ENCODE peak calls at places on chromosomes 5 and 9, in six cellular contexts. One of them, this sample, is unnamed.
A peak's percentile ranks its signal among the peaks of the same experiment; 100 is the strongest.

GRCh38 chr9:121261107-121261460 is 6.9 kb upstream of the GSN start:
- DNase-seq in H1: no peak
- DNase-seq in GM12891: no peak
- DNase-seq in GM12878: no peak
- DNase-seq in HepG2: no peak
- DNase-seq in K562: no peak
- DNase-seq in this sample: no peak

GRCh38 chr5:57176350-57176857 is 2.5 kb downstream of the GPBP1 start:
- DNase-seq in K562: no peak
- DNase-seq in GM12891: no peak
- DNase-seq in GM12878: no peak
- DNase-seq in HepG2: no peak
- DNase-seq in H1: no peak
- DNase-seq in this sample: no peak

GRCh38 chr5:56588636-56589485 is 226.5 kb upstream of the MAP3K1 start:
- DNase-seq in HepG2: no peak
- DNase-seq in GM12891: peak; percentile 65
- DNase-seq in GM12878: peak; percentile 78
- DNase-seq in K562: no peak
- DNase-seq in H1: peak; percentile 41
- DNase-seq in this sample: peak; percentile 50

GRCh38 chr9:6106576-6107339 is 91.3 kb upstream of the RANBP6 start:
- DNase-seq in H1: peak; percentile 48
- DNase-seq in K562: peak; percentile 57
- DNase-seq in GM12878: peak; percentile 41
- DNase-seq in GM12891: peak; percentile 25
- DNase-seq in HepG2: peak; percentile 25
- DNase-seq in this sample: no peak

GRCh38 chr9:79731483-79731882 is 159.7 kb downstream of the TLE4 start:
- DNase-seq in GM12878: peak; percentile 13
- DNase-seq in GM12891: no peak
- DNase-seq in H1: no peak
- DNase-seq in HepG2: no peak
- DNase-seq in K562: no peak
- DNase-seq in this sample: no peak

GRCh38 chr5:75367401-75367800 is 30.4 kb downstream of the HMGCR start:
- DNase-seq in K562: no peak
- DNase-seq in GM12891: no peak
- DNase-seq in HepG2: no peak
- DNase-seq in H1: no peak
- DNase-seq in GM12878: no peak
- DNase-seq in this sample: no peak

GRCh38 chr9:88938181-88938580 is 53.1 kb upstream of the S1PR3 start:
- DNase-seq in K562: no peak
- DNase-seq in H1: no peak
- DNase-seq in GM12878: no peak
- DNase-seq in HepG2: no peak
- DNase-seq in GM12891: no peak
- DNase-seq in this sample: no peak

GRCh38 chr9:98074119-98074990 is 17.8 kb downstream of the NANS start:
- DNase-seq in K562: peak; percentile 78
- DNase-seq in GM12878: no peak
- DNase-seq in HepG2: peak; percentile 36
- DNase-seq in H1: peak; percentile 94
- DNase-seq in GM12891: peak; percentile 60
- DNase-seq in this sample: peak; percentile 48

GRCh38 chr9:12819436-12820185 is 44.8 kb downstream of the LURAP1L start:
- DNase-seq in HepG2: peak; percentile 53
- DNase-seq in GM12878: no peak
- DNase-seq in K562: peak; percentile 18
- DNase-seq in GM12891: peak; percentile 14
- DNase-seq in H1: peak; percentile 55
- DNase-seq in this sample: no peak

GRCh38 chr5:152246401-152246800 is 158.7 kb downstream of the NMUR2 start:
- DNase-seq in GM12878: no peak
- DNase-seq in GM12891: no peak
- DNase-seq in HepG2: peak; percentile 12
- DNase-seq in K562: peak; percentile 12
- DNase-seq in H1: peak; percentile 78
- DNase-seq in this sample: no peak

GRCh38 chr5:93578813-93579560 is 2.0 kb downstream of the NR2F1-AS1 start:
- DNase-seq in H1: peak; percentile 67
- DNase-seq in GM12891: no peak
- DNase-seq in K562: no peak
- DNase-seq in GM12878: no peak
- DNase-seq in HepG2: no peak
- DNase-seq in this sample: no peak

GRCh38 chr5:1419476-1420210 is 25.6 kb downstream of the SLC6A3 start:
- DNase-seq in GM12878: no peak
- DNase-seq in H1: no peak
- DNase-seq in HepG2: no peak
- DNase-seq in K562: no peak
- DNase-seq in GM12891: no peak
- DNase-seq in this sample: no peak

GRCh38 chr9:125988479-125989050 is 241.4 kb downstream of the PBX3 start:
- DNase-seq in GM12878: no peak
- DNase-seq in HepG2: no peak
- DNase-seq in H1: no peak
- DNase-seq in GM12891: no peak
- DNase-seq in K562: no peak
- DNase-seq in this sample: no peak

GRCh38 chr5:125348936-125349335 is 602.5 kb upstream of the ZNF608 start:
- DNase-seq in HepG2: no peak
- DNase-seq in K562: no peak
- DNase-seq in H1: no peak
- DNase-seq in GM12878: no peak
- DNase-seq in GM12891: no peak
- DNase-seq in this sample: no peak

GRCh38 chr9:81103597-81104471 is 585.5 kb downstream of the TLE1 start:
- DNase-seq in GM12878: no peak
- DNase-seq in HepG2: no peak
- DNase-seq in GM12891: no peak
- DNase-seq in H1: no peak
- DNase-seq in K562: no peak
- DNase-seq in this sample: no peak

GRCh38 chr5:122707796-122708195 is 67.1 kb upstream of the SNX2 start:
- DNase-seq in GM12891: no peak
- DNase-seq in HepG2: no peak
- DNase-seq in H1: no peak
- DNase-seq in GM12878: no peak
- DNase-seq in K562: no peak
- DNase-seq in this sample: no peak

DNA sequence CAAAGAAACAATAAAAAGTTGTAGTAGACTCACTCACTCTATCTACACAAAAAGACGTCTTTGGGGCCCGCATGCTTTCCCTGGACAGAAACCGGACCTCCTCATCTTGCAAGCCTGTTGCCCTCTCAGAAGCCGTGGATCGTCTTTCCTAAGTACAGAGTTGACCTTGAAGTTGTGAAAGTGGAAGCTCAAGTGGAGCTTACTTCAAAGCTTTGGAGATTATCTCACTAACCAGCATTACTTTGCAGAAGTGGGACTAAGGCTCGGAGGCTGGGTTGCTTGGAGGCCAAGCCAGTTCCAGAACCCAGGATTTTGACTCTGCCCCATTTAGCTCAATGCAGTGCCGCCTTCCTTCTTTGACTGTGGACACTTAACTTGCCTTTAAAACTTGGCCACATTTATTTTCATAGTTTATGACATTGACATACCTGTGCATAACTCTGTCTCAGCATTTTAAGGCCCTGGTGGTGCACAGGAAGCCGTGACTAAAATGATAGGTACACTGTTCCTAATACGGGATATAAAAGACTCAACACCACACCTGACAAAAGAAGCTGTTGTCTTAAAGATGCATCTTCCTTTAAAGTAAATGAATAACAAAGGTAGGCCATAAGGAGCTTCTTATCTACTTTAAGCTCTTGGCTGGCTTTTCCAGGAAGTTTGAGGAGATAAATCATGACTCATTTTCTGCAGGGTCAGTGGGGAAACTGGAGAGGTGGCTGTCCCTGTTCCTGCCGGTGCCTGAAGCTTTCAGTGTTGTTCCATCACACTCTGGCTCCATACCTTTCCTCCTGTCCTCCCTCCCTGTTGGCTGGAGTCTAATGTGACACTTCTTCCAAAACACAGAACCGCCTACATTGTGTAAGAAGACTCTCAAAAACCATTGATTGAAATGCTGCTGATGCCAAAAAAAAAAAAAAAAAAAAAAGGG is 10.7 kb downstream of the SLC25A25 start:
- DNase-seq in GM12878: no peak
- DNase-seq in K562: peak; percentile 92
- DNase-seq in HepG2: no peak
- DNase-seq in H1: no peak
- DNase-seq in GM12891: no peak
- DNase-seq in this sample: no peak
- TF ChIP-seq TAF1 in GM12878: no peak
- TF ChIP-seq TAF1 in K562: peak; percentile 46
- TF ChIP-seq TAF1 in HepG2: no peak
- TF ChIP-seq TAF1 in H1: no peak
- TF ChIP-seq TAF1 in GM12891: no peak
- TF ChIP-seq TAF1 in this sample: no peak

GRCh38 chr5:72882989-72883388 is 66.5 kb downstream of the TNPO1 start:
- DNase-seq in H1: no peak
- DNase-seq in GM12878: no peak
- DNase-seq in GM12891: no peak
- DNase-seq in HepG2: no peak
- DNase-seq in K562: no peak
- DNase-seq in this sample: no peak

GRCh38 chr5:72883850-72884249 is 67.4 kb downstream of the TNPO1 start:
- DNase-seq in K562: no peak
- DNase-seq in GM12878: no peak
- DNase-seq in HepG2: peak; percentile 31
- DNase-seq in H1: no peak
- DNase-seq in GM12891: no peak
- DNase-seq in this sample: no peak

GRCh38 chr5:72888595-72888994 is 67.2 kb upstream of the FCHO2 start:
- DNase-seq in HepG2: no peak
- DNase-seq in K562: no peak
- DNase-seq in GM12891: no peak
- DNase-seq in H1: no peak
- DNase-seq in GM12878: no peak
- DNase-seq in this sample: no peak

GRCh38 chr5:72884911-72885310 is 68.5 kb downstream of the TNPO1 start:
- DNase-seq in K562: no peak
- DNase-seq in GM12891: no peak
- DNase-seq in HepG2: no peak
- DNase-seq in GM12878: no peak
- DNase-seq in H1: no peak
- DNase-seq in this sample: no peak

GRCh38 chr5:72885824-72886223 is 69.4 kb downstream of the TNPO1 start:
- DNase-seq in GM12891: no peak
- DNase-seq in GM12878: no peak
- DNase-seq in K562: no peak
- DNase-seq in H1: no peak
- DNase-seq in HepG2: no peak
- DNase-seq in this sample: no peak
- TF ChIP-seq POLR2AphosphoS5 in GM12891: no peak
- TF ChIP-seq POLR2AphosphoS5 in GM12878: no peak
- TF ChIP-seq POLR2AphosphoS5 in K562: no peak
- TF ChIP-seq POLR2AphosphoS5 in H1: no peak
- TF ChIP-seq POLR2AphosphoS5 in HepG2: no peak
- TF ChIP-seq POLR2AphosphoS5 in this sample: no peak

GRCh38 chr9:128322342-128323191 is at the start of the genes COQ4 and TRUB2:
- DNase-seq in H1: peak; percentile 94
- DNase-seq in GM12878: peak; percentile 82
- DNase-seq in HepG2: peak; percentile 89
- DNase-seq in GM12891: peak; percentile 91
- DNase-seq in K562: peak; percentile 100
- DNase-seq in this sample: peak; percentile 90
- TF ChIP-seq POLR2A in H1: peak; percentile 85
- TF ChIP-seq POLR2A in GM12878: peak; percentile 80
- TF ChIP-seq POLR2A in HepG2: peak; percentile 85
- TF ChIP-seq POLR2A in GM12891: peak; percentile 90
- TF ChIP-seq POLR2A in K562: no peak
- TF ChIP-seq POLR2A in this sample: peak; percentile 78

GRCh38 chr5:115396079-115396478 is 99.6 kb upstream of the CCDC112 start:
- DNase-seq in H1: no peak
- DNase-seq in K562: no peak
- DNase-seq in GM12891: no peak
- DNase-seq in HepG2: no peak
- DNase-seq in GM12878: no peak
- DNase-seq in this sample: no peak

GRCh38 chr5:115398726-115399125 is 102.3 kb upstream of the CCDC112 start:
- DNase-seq in K562: no peak
- DNase-seq in GM12891: no peak
- DNase-seq in GM12878: no peak
- DNase-seq in HepG2: no peak
- DNase-seq in H1: no peak
- DNase-seq in this sample: no peak

GRCh38 chr5:115394531-115394930 is 98.1 kb upstream of the CCDC112 start:
- DNase-seq in GM12891: no peak
- DNase-seq in GM12878: no peak
- DNase-seq in HepG2: no peak
- DNase-seq in K562: no peak
- DNase-seq in H1: no peak
- DNase-seq in this sample: no peak

GRCh38 chr5:115393239-115393638 is 96.8 kb upstream of the CCDC112 start:
- DNase-seq in GM12878: no peak
- DNase-seq in HepG2: no peak
- DNase-seq in GM12891: no peak
- DNase-seq in K562: no peak
- DNase-seq in H1: no peak
- DNase-seq in this sample: no peak

DNA sequence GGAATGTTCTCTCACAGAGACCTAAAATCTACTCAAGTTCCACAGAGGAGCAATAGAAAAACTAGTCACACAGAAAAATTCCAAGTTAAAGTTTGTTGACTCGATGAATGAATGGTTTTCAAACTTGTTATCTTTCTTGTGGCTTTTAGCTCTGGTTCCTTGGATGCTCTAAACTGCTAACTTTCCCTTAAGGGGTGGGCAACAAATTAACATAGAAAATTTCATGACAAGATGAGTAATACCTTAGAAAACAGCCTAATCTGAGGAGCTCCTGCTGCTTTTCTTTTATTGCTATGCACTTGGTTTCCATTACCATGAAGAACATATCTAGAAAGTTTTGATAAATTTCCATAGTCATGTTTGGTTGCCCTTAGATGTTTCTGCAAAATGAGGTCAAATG is 100.2 kb upstream of the CCDC112 start:
- DNase-seq in HepG2: no peak
- DNase-seq in GM12891: no peak
- DNase-seq in K562: no peak
- DNase-seq in H1: no peak
- DNase-seq in GM12878: no peak
- DNase-seq in this sample: no peak
- TF ChIP-seq TAF1 in HepG2: no peak
- TF ChIP-seq TAF1 in GM12891: no peak
- TF ChIP-seq TAF1 in K562: no peak
- TF ChIP-seq TAF1 in H1: no peak
- TF ChIP-seq TAF1 in GM12878: no peak
- TF ChIP-seq TAF1 in this sample: no peak